ENCODE peak calls at places on chromosome 10, in eight cellular contexts. One of them, this sample, is unnamed.
A peak's percentile ranks its signal among the peaks of the same experiment; 100 is the strongest.

GRCh38 chr10:14123066-14123465 is 207.7 kb downstream of the FRMD4A start:
- DNase-seq in GM04504: no peak
- DNase-seq in GM12865: no peak
- DNase-seq in astrocyte of the spinal cord: no peak
- DNase-seq in activated naive CD4-positive, alpha-beta T cell treated with anti-CD3 and anti-CD28 coated beads for 36 hours: no peak
- DNase-seq in non-pigmented ciliary epithelial cell: no peak
- DNase-seq in stimulated activated CD8-positive, alpha-beta memory T cell treated with anti-CD3 and anti-CD28 coated beads, Interleukin-7, amount 100 ng/mL, for 48 hours: no peak
- DNase-seq in thoracic aorta: no peak
- DNase-seq in this sample: no peak

GRCh38 chr10:27950165-27950564 is 48.7 kb downstream of the ODAD2 start:
- DNase-seq in GM04504: no peak
- DNase-seq in GM12865: no peak
- DNase-seq in astrocyte of the spinal cord: peak; percentile 4
- DNase-seq in activated naive CD4-positive, alpha-beta T cell treated with anti-CD3 and anti-CD28 coated beads for 36 hours: no peak
- DNase-seq in non-pigmented ciliary epithelial cell: no peak
- DNase-seq in stimulated activated CD8-positive, alpha-beta memory T cell treated with anti-CD3 and anti-CD28 coated beads, Interleukin-7, amount 100 ng/mL, for 48 hours: no peak
- DNase-seq in thoracic aorta: no peak
- DNase-seq in this sample: no peak

GRCh38 chr10:120485946-120486345 is 28.9 kb downstream of the PLPP4 start:
- DNase-seq in GM04504: no peak
- DNase-seq in GM12865: no peak
- DNase-seq in astrocyte of the spinal cord: no peak
- DNase-seq in activated naive CD4-positive, alpha-beta T cell treated with anti-CD3 and anti-CD28 coated beads for 36 hours: no peak
- DNase-seq in non-pigmented ciliary epithelial cell: no peak
- DNase-seq in stimulated activated CD8-positive, alpha-beta memory T cell treated with anti-CD3 and anti-CD28 coated beads, Interleukin-7, amount 100 ng/mL, for 48 hours: no peak
- DNase-seq in thoracic aorta: no peak
- DNase-seq in this sample: no peak

GRCh38 chr10:103481974-103482531 is 3.0 kb upstream of the CALHM3 start:
- DNase-seq in GM04504: peak; percentile 33
- DNase-seq in GM12865: peak; percentile 89
- DNase-seq in astrocyte of the spinal cord: peak; percentile 50
- DNase-seq in activated naive CD4-positive, alpha-beta T cell treated with anti-CD3 and anti-CD28 coated beads for 36 hours: peak; percentile 41
- DNase-seq in non-pigmented ciliary epithelial cell: no peak
- DNase-seq in stimulated activated CD8-positive, alpha-beta memory T cell treated with anti-CD3 and anti-CD28 coated beads, Interleukin-7, amount 100 ng/mL, for 48 hours: no peak
- DNase-seq in thoracic aorta: no peak
- DNase-seq in this sample: peak; percentile 55

GRCh38 chr10:47034511-47035051 is 123.4 kb downstream of the PTPN20 start:
- DNase-seq in GM04504: no peak
- DNase-seq in GM12865: no peak
- DNase-seq in astrocyte of the spinal cord: no peak
- DNase-seq in activated naive CD4-positive, alpha-beta T cell treated with anti-CD3 and anti-CD28 coated beads for 36 hours: no peak
- DNase-seq in non-pigmented ciliary epithelial cell: no peak
- DNase-seq in stimulated activated CD8-positive, alpha-beta memory T cell treated with anti-CD3 and anti-CD28 coated beads, Interleukin-7, amount 100 ng/mL, for 48 hours: no peak
- DNase-seq in thoracic aorta: no peak
- DNase-seq in this sample: no peak

GRCh38 chr10:72790216-72790990 is 98.5 kb downstream of the MCU start:
- DNase-seq in GM04504: no peak
- DNase-seq in GM12865: no peak
- DNase-seq in astrocyte of the spinal cord: no peak
- DNase-seq in activated naive CD4-positive, alpha-beta T cell treated with anti-CD3 and anti-CD28 coated beads for 36 hours: no peak
- DNase-seq in non-pigmented ciliary epithelial cell: no peak
- DNase-seq in stimulated activated CD8-positive, alpha-beta memory T cell treated with anti-CD3 and anti-CD28 coated beads, Interleukin-7, amount 100 ng/mL, for 48 hours: no peak
- DNase-seq in thoracic aorta: no peak
- DNase-seq in this sample: no peak

GRCh38 chr10:118807512-118808305 is 52.9 kb upstream of the CACUL1 start:
- DNase-seq in GM04504: no peak
- DNase-seq in GM12865: no peak
- DNase-seq in astrocyte of the spinal cord: no peak
- DNase-seq in activated naive CD4-positive, alpha-beta T cell treated with anti-CD3 and anti-CD28 coated beads for 36 hours: no peak
- DNase-seq in non-pigmented ciliary epithelial cell: no peak
- DNase-seq in stimulated activated CD8-positive, alpha-beta memory T cell treated with anti-CD3 and anti-CD28 coated beads, Interleukin-7, amount 100 ng/mL, for 48 hours: no peak
- DNase-seq in thoracic aorta: no peak
- DNase-seq in this sample: no peak

GRCh38 chr10:35331894-35332640 is 4.2 kb upstream of the CCNY start:
- DNase-seq in GM04504: peak; percentile 64
- DNase-seq in GM12865: no peak
- DNase-seq in astrocyte of the spinal cord: peak; percentile 92
- DNase-seq in activated naive CD4-positive, alpha-beta T cell treated with anti-CD3 and anti-CD28 coated beads for 36 hours: no peak
- DNase-seq in non-pigmented ciliary epithelial cell: peak; percentile 82
- DNase-seq in stimulated activated CD8-positive, alpha-beta memory T cell treated with anti-CD3 and anti-CD28 coated beads, Interleukin-7, amount 100 ng/mL, for 48 hours: no peak
- DNase-seq in thoracic aorta: no peak
- DNase-seq in this sample: no peak

GRCh38 chr10:31261502-31262311 is 57.3 kb upstream of the ZEB1 start:
- DNase-seq in GM04504: peak; percentile 73
- DNase-seq in GM12865: no peak
- DNase-seq in astrocyte of the spinal cord: peak; percentile 87
- DNase-seq in activated naive CD4-positive, alpha-beta T cell treated with anti-CD3 and anti-CD28 coated beads for 36 hours: no peak
- DNase-seq in non-pigmented ciliary epithelial cell: peak; percentile 58
- DNase-seq in stimulated activated CD8-positive, alpha-beta memory T cell treated with anti-CD3 and anti-CD28 coated beads, Interleukin-7, amount 100 ng/mL, for 48 hours: no peak
- DNase-seq in thoracic aorta: no peak
- DNase-seq in this sample: no peak

GRCh38 chr10:71015674-71016073 is 127.3 kb upstream of the PCBD1 start:
- DNase-seq in GM04504: no peak
- DNase-seq in GM12865: no peak
- DNase-seq in astrocyte of the spinal cord: no peak
- DNase-seq in activated naive CD4-positive, alpha-beta T cell treated with anti-CD3 and anti-CD28 coated beads for 36 hours: no peak
- DNase-seq in non-pigmented ciliary epithelial cell: no peak
- DNase-seq in stimulated activated CD8-positive, alpha-beta memory T cell treated with anti-CD3 and anti-CD28 coated beads, Interleukin-7, amount 100 ng/mL, for 48 hours: no peak
- DNase-seq in thoracic aorta: no peak
- DNase-seq in this sample: no peak

GRCh38 chr10:73773152-73773879 is 8.5 kb upstream of the CHCHD1 start:
- DNase-seq in GM04504: no peak
- DNase-seq in GM12865: no peak
- DNase-seq in astrocyte of the spinal cord: no peak
- DNase-seq in activated naive CD4-positive, alpha-beta T cell treated with anti-CD3 and anti-CD28 coated beads for 36 hours: peak; percentile 25
- DNase-seq in non-pigmented ciliary epithelial cell: no peak
- DNase-seq in stimulated activated CD8-positive, alpha-beta memory T cell treated with anti-CD3 and anti-CD28 coated beads, Interleukin-7, amount 100 ng/mL, for 48 hours: no peak
- DNase-seq in thoracic aorta: no peak
- DNase-seq in this sample: no peak

GRCh38 chr10:16814081-16814480 is 3.1 kb downstream of the RSU1 start:
- DNase-seq in GM04504: no peak
- DNase-seq in GM12865: no peak
- DNase-seq in astrocyte of the spinal cord: no peak
- DNase-seq in activated naive CD4-positive, alpha-beta T cell treated with anti-CD3 and anti-CD28 coated beads for 36 hours: no peak
- DNase-seq in non-pigmented ciliary epithelial cell: no peak
- DNase-seq in stimulated activated CD8-positive, alpha-beta memory T cell treated with anti-CD3 and anti-CD28 coated beads, Interleukin-7, amount 100 ng/mL, for 48 hours: no peak
- DNase-seq in thoracic aorta: no peak
- DNase-seq in this sample: no peak

GRCh38 chr10:74213019-74213418 is 62.0 kb downstream of the ADK start:
- DNase-seq in GM04504: no peak
- DNase-seq in GM12865: no peak
- DNase-seq in astrocyte of the spinal cord: no peak
- DNase-seq in activated naive CD4-positive, alpha-beta T cell treated with anti-CD3 and anti-CD28 coated beads for 36 hours: no peak
- DNase-seq in non-pigmented ciliary epithelial cell: no peak
- DNase-seq in stimulated activated CD8-positive, alpha-beta memory T cell treated with anti-CD3 and anti-CD28 coated beads, Interleukin-7, amount 100 ng/mL, for 48 hours: no peak
- DNase-seq in thoracic aorta: no peak
- DNase-seq in this sample: no peak

GRCh38 chr10:132945894-132946255 is 3.5 kb upstream of the CFAP46 start:
- DNase-seq in GM04504: no peak
- DNase-seq in GM12865: no peak
- DNase-seq in astrocyte of the spinal cord: no peak
- DNase-seq in activated naive CD4-positive, alpha-beta T cell treated with anti-CD3 and anti-CD28 coated beads for 36 hours: no peak
- DNase-seq in non-pigmented ciliary epithelial cell: no peak
- DNase-seq in stimulated activated CD8-positive, alpha-beta memory T cell treated with anti-CD3 and anti-CD28 coated beads, Interleukin-7, amount 100 ng/mL, for 48 hours: no peak
- DNase-seq in thoracic aorta: no peak
- DNase-seq in this sample: no peak

This sample was measured in cerebellum.